ENCODE peak calls at places on chromosomes 16 and 17, in four cellular contexts. One of them, this sample, is unnamed.

GRCh38 chr16:22678311-22678710 is 135.7 kb upstream of the HS3ST2 start:
- DNase-seq in head of caudate nucleus: no peak
- DNase-seq in naive B cell: no peak
- DNase-seq in NCI-H1694 treated with DMSO at 0.1 percent for 48 hours: no peak
- DNase-seq in this sample: no peak

GRCh38 chr17:55883112-55883511 is 132.3 kb downstream of the PCTP start:
- DNase-seq in head of caudate nucleus: no peak
- DNase-seq in naive B cell: no peak
- DNase-seq in NCI-H1694 treated with DMSO at 0.1 percent for 48 hours: no peak
- DNase-seq in this sample: no peak

GRCh38 chr16:87305505-87306391 is 11.4 kb downstream of the C16orf95 start:
- DNase-seq in NCI-H1694 treated with DMSO at 0.1 percent for 48 hours: no peak
- DNase-seq in head of caudate nucleus: no peak
- DNase-seq in naive B cell: no peak
- DNase-seq in this sample: no peak

GRCh38 chr16:88608076-88608475 is 30.3 kb upstream of the IL17C start:
- DNase-seq in head of caudate nucleus: no peak
- DNase-seq in NCI-H1694 treated with DMSO at 0.1 percent for 48 hours: no peak
- DNase-seq in naive B cell: peak; percentile 26
- DNase-seq in this sample: no peak

GRCh38 chr17:83065660-83066542 is 13.5 kb upstream of the METRNL start:
- DNase-seq in NCI-H1694 treated with DMSO at 0.1 percent for 48 hours: no peak
- DNase-seq in head of caudate nucleus: peak; percentile 3
- DNase-seq in naive B cell: no peak
- DNase-seq in this sample: no peak

GRCh38 chr17:1399366-1399678 is 700 bp downstream of the YWHAE start:
- DNase-seq in head of caudate nucleus: no peak
- DNase-seq in naive B cell: no peak
- DNase-seq in NCI-H1694 treated with DMSO at 0.1 percent for 48 hours: no peak
- DNase-seq in this sample: no peak

GRCh38 chr17:30858556-30859250 is 26.9 kb downstream of the ATAD5 start:
- DNase-seq in head of caudate nucleus: no peak
- DNase-seq in NCI-H1694 treated with DMSO at 0.1 percent for 48 hours: no peak
- DNase-seq in naive B cell: no peak
- DNase-seq in this sample: no peak

GRCh38 chr16:12089492-12090161 is 113.1 kb downstream of the SNX29 start:
- DNase-seq in naive B cell: peak; percentile 68
- DNase-seq in NCI-H1694 treated with DMSO at 0.1 percent for 48 hours: no peak
- DNase-seq in head of caudate nucleus: no peak
- DNase-seq in this sample: no peak

GRCh38 chr16:84095466-84095865 is 21.3 kb downstream of the MBTPS1 start:
- DNase-seq in head of caudate nucleus: no peak
- DNase-seq in NCI-H1694 treated with DMSO at 0.1 percent for 48 hours: no peak
- DNase-seq in naive B cell: no peak
- DNase-seq in this sample: peak; percentile 16

GRCh38 chr16:30837904-30838303 is 50.9 kb upstream of the ZNF629 start:
- DNase-seq in head of caudate nucleus: no peak
- DNase-seq in NCI-H1694 treated with DMSO at 0.1 percent for 48 hours: no peak
- DNase-seq in naive B cell: no peak
- DNase-seq in this sample: no peak

GRCh38 chr17:79044462-79044861 is 20.5 kb downstream of the C1QTNF1 start:
- DNase-seq in NCI-H1694 treated with DMSO at 0.1 percent for 48 hours: no peak
- DNase-seq in naive B cell: no peak
- DNase-seq in head of caudate nucleus: no peak
- DNase-seq in this sample: no peak

This sample was measured in NCI-H524 treated with DMSO at 0.1 percent for 48 hours.